ENCODE peak calls at places on chromosomes 2 and 18, in four cellular contexts. One of them, this sample, is unnamed. For H3K4me1, the result is how much of the 10 kb centered on the place peaks cover.

GRCh38 chr2:164498841-164499240 is 122.4 kb downstream of the GRB14 start:
- DNase-seq in CD4-positive, CD25-positive, alpha-beta regulatory T cell: no peak
- DNase-seq in stomach: no peak
- DNase-seq in GM23248: no peak
- DNase-seq in this sample: no peak

GRCh38 chr2:76204048-76204447 is 493.3 kb upstream of the GCFC2 start:
- DNase-seq in CD4-positive, CD25-positive, alpha-beta regulatory T cell: no peak
- DNase-seq in stomach: no peak
- DNase-seq in GM23248: no peak
- DNase-seq in this sample: no peak

GRCh38 chr2:38750793-38751042 is 443 bp downstream of the SRSF7 start:
- DNase-seq in CD4-positive, CD25-positive, alpha-beta regulatory T cell: no peak
- DNase-seq in stomach: peak
- DNase-seq in GM23248: no peak
- DNase-seq in this sample: peak

GRCh38 chr2:156340818-156341481 is 8.4 kb upstream of the NR4A2 start:
- DNase-seq in CD4-positive, CD25-positive, alpha-beta regulatory T cell: no peak
- DNase-seq in stomach: no peak
- DNase-seq in GM23248: peak
- DNase-seq in this sample: no peak

GRCh38 chr2:19611491-19612332 is 253.3 kb upstream of the OSR1 start:
- DNase-seq in CD4-positive, CD25-positive, alpha-beta regulatory T cell: no peak
- DNase-seq in stomach: no peak
- DNase-seq in GM23248: peak
- DNase-seq in this sample: no peak

GRCh38 chr18:2653467-2653866 is 2.1 kb upstream of the SMCHD1 start:
- DNase-seq in CD4-positive, CD25-positive, alpha-beta regulatory T cell: no peak
- DNase-seq in stomach: no peak
- DNase-seq in GM23248: no peak
- DNase-seq in this sample: no peak

GRCh38 chr2:240500561-240501423 is 57.0 kb downstream of the ANKMY1 start:
- DNase-seq in CD4-positive, CD25-positive, alpha-beta regulatory T cell: no peak
- DNase-seq in stomach: peak
- DNase-seq in GM23248: no peak
- DNase-seq in this sample: no peak

GRCh38 chr18:62781893-62782292 is 66.6 kb downstream of the PHLPP1 start:
- DNase-seq in CD4-positive, CD25-positive, alpha-beta regulatory T cell: no peak
- DNase-seq in stomach: no peak
- DNase-seq in GM23248: peak
- DNase-seq in this sample: no peak

GRCh38 chr18:23738151-23738550 is 48.9 kb downstream of the LAMA3 start:
- DNase-seq in CD4-positive, CD25-positive, alpha-beta regulatory T cell: no peak
- DNase-seq in stomach: no peak
- DNase-seq in GM23248: no peak
- DNase-seq in this sample: no peak

GRCh38 chr2:641501-642430 is 35.4 kb downstream of the TMEM18 start:
- DNase-seq in CD4-positive, CD25-positive, alpha-beta regulatory T cell: no peak
- DNase-seq in stomach: no peak
- DNase-seq in GM23248: no peak
- DNase-seq in this sample: no peak

GRCh38 chr18:7516505-7517117 is 50.5 kb upstream of the PTPRM start:
- DNase-seq in CD4-positive, CD25-positive, alpha-beta regulatory T cell: no peak
- DNase-seq in stomach: no peak
- DNase-seq in GM23248: no peak
- DNase-seq in this sample: no peak
- H3K4me3 ChIP-seq in CD4-positive, CD25-positive, alpha-beta regulatory T cell: no peak
- H3K4me3 ChIP-seq in stomach: no peak
- H3K4me3 ChIP-seq in GM23248: no peak
- H3K4me3 ChIP-seq in this sample: no peak

GRCh38 chr2:47169784-47170183 is 14.7 kb upstream of the STPG4 start:
- DNase-seq in CD4-positive, CD25-positive, alpha-beta regulatory T cell: no peak
- DNase-seq in stomach: no peak
- DNase-seq in GM23248: no peak
- DNase-seq in this sample: no peak

GRCh38 chr2:47174731-47175361 is 19.7 kb upstream of the STPG4 start:
- DNase-seq in CD4-positive, CD25-positive, alpha-beta regulatory T cell: peak
- DNase-seq in stomach: peak
- DNase-seq in GM23248: peak
- DNase-seq in this sample: no peak

GRCh38 chr2:47173986-47174730 is 19.1 kb upstream of the STPG4 start:
- DNase-seq in CD4-positive, CD25-positive, alpha-beta regulatory T cell: no peak
- DNase-seq in stomach: no peak
- DNase-seq in GM23248: peak
- DNase-seq in this sample: no peak

GRCh38 chr2:47172156-47172921 is 17.2 kb upstream of the STPG4 start:
- DNase-seq in CD4-positive, CD25-positive, alpha-beta regulatory T cell: no peak
- DNase-seq in stomach: no peak
- DNase-seq in GM23248: peak
- DNase-seq in this sample: peak

DNA sequence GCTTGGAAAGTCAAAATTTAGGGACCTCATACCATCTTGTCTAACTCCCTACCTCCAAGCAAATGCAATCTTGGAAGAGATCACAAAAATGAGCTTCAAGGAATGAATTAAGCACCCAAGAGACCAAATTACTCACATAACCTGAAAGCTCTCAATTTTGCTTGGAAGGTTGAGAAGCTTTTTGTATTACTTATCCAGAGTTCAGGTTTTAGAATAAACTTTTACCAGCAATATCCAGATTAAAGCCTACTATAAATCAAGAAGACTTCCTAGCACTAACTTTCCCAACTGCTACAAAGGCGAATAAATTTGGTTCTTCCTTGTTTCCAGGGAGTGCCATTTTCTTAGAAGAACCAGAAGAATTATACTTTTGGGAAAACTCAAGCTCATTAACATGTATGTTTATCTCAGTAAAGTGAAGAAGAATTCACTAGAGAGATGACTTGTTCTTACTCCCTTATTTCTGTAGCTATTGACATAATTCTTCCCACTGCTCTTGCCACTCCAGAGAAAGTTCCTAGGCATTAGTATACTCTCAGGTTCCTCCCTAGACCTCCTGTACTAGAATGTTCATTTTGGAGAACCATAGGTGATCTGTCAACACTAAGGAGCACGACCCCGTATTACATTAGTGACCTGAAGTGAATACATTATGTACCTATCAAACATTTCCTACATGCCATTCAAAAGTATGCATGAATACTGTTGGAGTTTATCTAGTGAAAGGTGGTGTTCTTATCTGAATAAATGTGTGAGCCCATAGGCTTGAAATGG is 18.0 kb upstream of the STPG4 start:
- DNase-seq in CD4-positive, CD25-positive, alpha-beta regulatory T cell: no peak
- DNase-seq in stomach: no peak
- DNase-seq in GM23248: peak
- DNase-seq in this sample: no peak
- H3K27ac ChIP-seq in CD4-positive, CD25-positive, alpha-beta regulatory T cell: peak
- H3K27ac ChIP-seq in stomach: peak
- H3K27ac ChIP-seq in GM23248: peak
- H3K27ac ChIP-seq in this sample: peak

GRCh38 chr2:228118940-228119339 is 62.5 kb downstream of the SPHKAP start:
- DNase-seq in CD4-positive, CD25-positive, alpha-beta regulatory T cell: no peak
- DNase-seq in stomach: no peak
- DNase-seq in GM23248: no peak
- DNase-seq in this sample: no peak
- H3K4me1 ChIP-seq in CD4-positive, CD25-positive, alpha-beta regulatory T cell: under half
- H3K4me1 ChIP-seq in stomach: under half
- H3K4me1 ChIP-seq in GM23248: under half
- H3K4me1 ChIP-seq in this sample: under half

GRCh38 chr2:158969717-158970521 is 1.5 kb downstream of the TANC1 start:
- DNase-seq in CD4-positive, CD25-positive, alpha-beta regulatory T cell: no peak
- DNase-seq in stomach: peak
- DNase-seq in GM23248: peak
- DNase-seq in this sample: peak
- H3K4me3 ChIP-seq in CD4-positive, CD25-positive, alpha-beta regulatory T cell: no peak
- H3K4me3 ChIP-seq in stomach: peak
- H3K4me3 ChIP-seq in GM23248: peak
- H3K4me3 ChIP-seq in this sample: peak

DNA sequence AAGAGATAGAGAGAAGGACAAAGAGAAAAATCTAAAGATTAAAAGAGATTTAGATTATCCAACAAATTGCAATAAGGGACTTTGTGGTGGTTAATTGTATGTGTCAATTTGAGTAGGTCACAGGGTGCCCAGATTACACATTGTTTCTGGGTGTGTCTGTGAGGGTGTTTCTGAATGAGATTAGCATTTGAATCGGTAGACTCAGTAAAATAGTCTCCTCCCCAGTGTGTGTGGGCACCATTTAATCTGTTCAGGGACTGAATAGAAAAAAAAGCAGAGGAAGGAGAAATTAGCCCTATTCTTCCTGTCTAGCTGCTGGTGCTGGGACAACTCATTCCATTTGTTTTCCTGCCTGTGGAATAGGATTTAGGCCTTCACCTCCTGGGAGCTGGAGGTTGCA is 339.8 kb upstream of the EPHA4 start:
- DNase-seq in CD4-positive, CD25-positive, alpha-beta regulatory T cell: no peak
- DNase-seq in stomach: no peak
- DNase-seq in GM23248: no peak
- DNase-seq in this sample: no peak
- H3K27ac ChIP-seq in CD4-positive, CD25-positive, alpha-beta regulatory T cell: no peak
- H3K27ac ChIP-seq in stomach: no peak
- H3K27ac ChIP-seq in GM23248: no peak
- H3K27ac ChIP-seq in this sample: no peak

GRCh38 chr2:238915196-238915595 is 67.3 kb downstream of the TWIST2 start:
- DNase-seq in CD4-positive, CD25-positive, alpha-beta regulatory T cell: no peak
- DNase-seq in stomach: no peak
- DNase-seq in GM23248: peak
- DNase-seq in this sample: no peak
- H3K4me1 ChIP-seq in CD4-positive, CD25-positive, alpha-beta regulatory T cell: under half
- H3K4me1 ChIP-seq in stomach: under half
- H3K4me1 ChIP-seq in GM23248: under half
- H3K4me1 ChIP-seq in this sample: under half

GRCh38 chr18:58438161-58438983 is 190.5 kb downstream of the ALPK2 start:
- DNase-seq in CD4-positive, CD25-positive, alpha-beta regulatory T cell: peak
- DNase-seq in stomach: no peak
- DNase-seq in GM23248: peak
- DNase-seq in this sample: no peak
- H3K4me3 ChIP-seq in CD4-positive, CD25-positive, alpha-beta regulatory T cell: peak
- H3K4me3 ChIP-seq in stomach: peak
- H3K4me3 ChIP-seq in GM23248: peak
- H3K4me3 ChIP-seq in this sample: no peak

GRCh38 chr2:233350708-233351107 is 3.6 kb upstream of the DGKD start:
- DNase-seq in CD4-positive, CD25-positive, alpha-beta regulatory T cell: no peak
- DNase-seq in stomach: no peak
- DNase-seq in GM23248: peak
- DNase-seq in this sample: no peak
- H3K27ac ChIP-seq in CD4-positive, CD25-positive, alpha-beta regulatory T cell: no peak
- H3K27ac ChIP-seq in stomach: no peak
- H3K27ac ChIP-seq in GM23248: peak
- H3K27ac ChIP-seq in this sample: no peak

This sample was measured in aorta.